ENCODE peak calls at places on chromosomes 13 and 19, in four cellular contexts. One of them, this sample, is unnamed.

GRCh38 chr13:19670147-19670546 is 36.7 kb downstream of the MPHOSPH8 start:
- DNase-seq in AG09309: no peak
- DNase-seq in omental fat pad: no peak
- DNase-seq in smooth muscle cell of the brain vasculature: no peak
- DNase-seq in this sample: no peak

GRCh38 chr19:20038358-20039202 is 725 bp downstream of the ZNF682 start:
- DNase-seq in AG09309: no peak
- DNase-seq in omental fat pad: no peak
- DNase-seq in smooth muscle cell of the brain vasculature: no peak
- DNase-seq in this sample: peak

GRCh38 chr19:17553256-17553655 is 2.2 kb upstream of the COLGALT1 start:
- DNase-seq in AG09309: peak
- DNase-seq in omental fat pad: no peak
- DNase-seq in smooth muscle cell of the brain vasculature: peak
- DNase-seq in this sample: peak

GRCh38 chr13:24995225-24995804 is 100.6 kb upstream of the PABPC3 start:
- DNase-seq in AG09309: peak
- DNase-seq in omental fat pad: no peak
- DNase-seq in smooth muscle cell of the brain vasculature: peak
- DNase-seq in this sample: peak

GRCh38 chr19:42154471-42155323 is 22.5 kb upstream of the POU2F2 start:
- DNase-seq in AG09309: no peak
- DNase-seq in omental fat pad: no peak
- DNase-seq in smooth muscle cell of the brain vasculature: no peak
- DNase-seq in this sample: peak

GRCh38 chr13:103044054-103044453 is 22.2 kb downstream of the SLC10A2 start:
- DNase-seq in AG09309: no peak
- DNase-seq in omental fat pad: no peak
- DNase-seq in smooth muscle cell of the brain vasculature: no peak
- DNase-seq in this sample: no peak

GRCh38 chr13:109180905-109181425 is 551.6 kb downstream of the MYO16 start:
- DNase-seq in AG09309: peak
- DNase-seq in omental fat pad: no peak
- DNase-seq in smooth muscle cell of the brain vasculature: peak
- DNase-seq in this sample: no peak

GRCh38 chr13:92317066-92317465 is 909.5 kb upstream of the GPC6 start:
- DNase-seq in AG09309: no peak
- DNase-seq in omental fat pad: no peak
- DNase-seq in smooth muscle cell of the brain vasculature: no peak
- DNase-seq in this sample: no peak